ENCODE peak calls at places on chromosomes 4 and X, in four cellular contexts. Q, K, Z and V are unnamed samples.

GRCh38 chr4:144714166-144714565 is 68.2 kb downstream of the HHIP start:
- DNase-seq in Q (no peak), K (no peak), Z (no peak), V (no peak)

GRCh38 chr4:53637348-53637747 is 46.1 kb upstream of the LNX1 start:
- DNase-seq in Q (no peak), K (no peak), Z (no peak), V (no peak)

GRCh38 chrX:75155454-75155829 is 641 bp downstream of the ABCB7 start:
- DNase-seq in Q (no peak), K (no peak), Z (no peak), V (no peak)

GRCh38 chr4:43008793-43009192 is 116.3 kb downstream of the GRXCR1 start:
- DNase-seq in Q (no peak), K (no peak), Z (no peak), V (no peak)

GRCh38 chr4:95294291-95294690 is 254.5 kb downstream of the UNC5C start:
- DNase-seq in Q (no peak), K (no peak), Z (no peak), V (no peak)

GRCh38 chr4:150447356-150447755 is 134.6 kb upstream of the MAB21L2 start:
- DNase-seq in Q (no peak), K (no peak), Z (no peak), V (no peak)

GRCh38 chr4:76209876-76210275 is 3.7 kb downstream of the SCARB2 start:
- DNase-seq in Q (no peak), K (no peak), Z (no peak), V (no peak)

GRCh38 chr4:123438031-123438430 is 41.4 kb downstream of the SPRY1 start:
- DNase-seq in Q (no peak), K (no peak), Z (no peak), V (no peak)

GRCh38 chrX:29225670-29226069 is 638.4 kb downstream of the IL1RAPL1 start:
- DNase-seq in Q (no peak), K (no peak), Z (no peak), V (no peak)

GRCh38 chrX:49269768-49270248 is at the start of gene PPP1R3F:
- DNase-seq in Q (no peak), K (peak), Z (no peak), V (no peak)
- TF ChIP-seq POLR2A in Q (no peak), K (peak), Z (no peak), V (peak)

GRCh38 chr4:128107766-128108165 is 46.7 kb downstream of the LARP1B start:
- DNase-seq in Q (no peak), K (no peak), Z (no peak), V (no peak)
- TF ChIP-seq POLR2A in Q (no peak), K (no peak), Z (no peak), V (no peak)

GRCh38 chrX:48958635-48959094 is 1.3 kb upstream of the OTUD5 start:
- DNase-seq in Q (peak), K (peak), Z (peak), V (peak)
- TF ChIP-seq POLR2A in Q (no peak), K (no peak), Z (no peak), V (no peak)

DNA sequence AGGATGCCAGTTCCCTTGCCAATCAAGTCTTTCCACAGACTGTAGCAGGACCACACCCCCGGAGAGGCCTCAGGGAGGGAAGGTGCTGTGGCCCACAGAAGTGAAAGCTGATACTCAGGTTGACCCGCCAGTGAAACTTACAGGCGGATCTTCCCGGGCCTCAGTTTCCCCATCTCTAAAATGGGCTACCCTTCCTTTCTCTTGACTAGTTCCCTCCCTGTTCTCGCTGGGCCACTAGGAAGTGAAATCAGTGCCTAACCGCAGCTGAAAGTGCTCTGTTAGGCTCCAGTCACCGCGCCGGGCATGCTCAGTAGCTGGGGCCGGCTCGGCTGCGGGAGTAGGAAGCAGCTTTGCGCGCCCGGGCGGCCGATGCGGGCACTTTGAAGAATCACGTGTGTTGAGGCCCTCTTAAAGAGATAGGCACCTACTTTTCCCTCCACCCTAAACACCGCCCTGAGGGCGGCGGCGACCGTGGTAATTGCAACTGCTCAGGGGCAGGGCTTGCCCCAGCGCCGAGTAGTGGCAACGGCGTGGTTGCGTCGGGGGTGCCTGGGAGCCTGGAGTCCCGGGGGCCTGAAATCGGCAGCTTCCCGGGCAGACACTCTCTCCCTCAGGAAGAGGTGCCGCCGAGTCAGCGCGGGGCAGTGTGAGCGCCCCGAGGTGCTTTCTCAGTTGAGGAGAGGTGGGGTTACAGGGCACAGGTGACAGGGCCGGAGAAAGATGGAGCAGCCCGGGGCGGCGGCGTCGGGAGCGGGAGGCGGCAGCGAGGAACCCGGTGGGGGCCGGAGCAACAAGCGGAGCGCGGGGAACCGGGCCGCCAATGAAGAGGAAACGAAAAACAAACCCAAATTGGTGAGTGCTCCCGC is at the start of gene DIAPH2:
- DNase-seq in Q (peak), K (peak), Z (peak), V (peak)
- TF ChIP-seq POLR2A in Q (no peak), K (peak), Z (no peak), V (peak)

DNA sequence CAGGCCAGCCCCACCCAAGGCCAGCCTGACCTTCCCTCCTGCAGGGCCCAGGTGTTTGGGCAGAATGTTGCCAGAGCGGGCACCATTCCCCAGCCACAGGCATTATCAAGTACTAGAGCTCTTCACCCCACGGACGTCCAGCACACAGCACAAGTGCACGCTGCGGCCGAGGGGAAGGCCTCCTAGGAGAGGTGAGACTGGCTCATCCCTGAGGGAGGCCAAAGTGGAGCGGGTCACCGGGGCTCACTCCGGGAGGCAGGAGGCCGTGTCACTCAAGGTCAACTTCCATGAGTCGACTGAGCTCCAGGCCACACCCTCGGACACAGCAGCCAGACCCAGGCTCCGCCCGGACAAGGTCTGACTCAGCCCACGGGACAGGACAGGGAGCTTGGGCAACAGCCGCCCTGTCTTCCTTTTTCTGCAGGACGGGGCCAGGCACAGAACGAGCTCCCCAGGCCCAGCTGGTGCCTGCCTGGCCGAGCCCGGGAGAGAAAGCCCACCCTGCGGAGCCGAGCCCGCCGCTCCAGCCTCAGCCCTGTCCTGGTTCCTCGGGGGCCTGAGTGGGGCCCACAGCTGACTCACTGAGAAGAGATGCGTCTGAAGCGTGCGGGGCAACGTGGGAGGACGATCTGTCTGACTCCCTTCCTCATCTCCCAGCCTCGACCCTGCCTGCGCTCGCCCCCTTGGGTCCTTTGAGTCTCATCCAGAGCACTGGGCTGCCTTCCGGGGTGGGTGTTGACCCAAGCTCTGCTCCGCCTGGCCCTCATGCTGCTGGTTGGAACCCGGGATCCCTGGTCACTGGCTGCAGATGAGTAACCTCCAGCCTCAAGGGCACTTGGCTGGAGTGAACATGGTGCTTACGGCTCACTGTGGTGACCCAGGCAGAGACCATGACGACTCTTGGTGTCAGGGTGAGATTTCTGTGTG is 1.6 kb downstream of the SLC49A3 start:
- DNase-seq in Q (peak), K (no peak), Z (peak), V (peak)
- TF ChIP-seq POLR2A in Q (peak), K (no peak), Z (no peak), V (no peak)

DNA sequence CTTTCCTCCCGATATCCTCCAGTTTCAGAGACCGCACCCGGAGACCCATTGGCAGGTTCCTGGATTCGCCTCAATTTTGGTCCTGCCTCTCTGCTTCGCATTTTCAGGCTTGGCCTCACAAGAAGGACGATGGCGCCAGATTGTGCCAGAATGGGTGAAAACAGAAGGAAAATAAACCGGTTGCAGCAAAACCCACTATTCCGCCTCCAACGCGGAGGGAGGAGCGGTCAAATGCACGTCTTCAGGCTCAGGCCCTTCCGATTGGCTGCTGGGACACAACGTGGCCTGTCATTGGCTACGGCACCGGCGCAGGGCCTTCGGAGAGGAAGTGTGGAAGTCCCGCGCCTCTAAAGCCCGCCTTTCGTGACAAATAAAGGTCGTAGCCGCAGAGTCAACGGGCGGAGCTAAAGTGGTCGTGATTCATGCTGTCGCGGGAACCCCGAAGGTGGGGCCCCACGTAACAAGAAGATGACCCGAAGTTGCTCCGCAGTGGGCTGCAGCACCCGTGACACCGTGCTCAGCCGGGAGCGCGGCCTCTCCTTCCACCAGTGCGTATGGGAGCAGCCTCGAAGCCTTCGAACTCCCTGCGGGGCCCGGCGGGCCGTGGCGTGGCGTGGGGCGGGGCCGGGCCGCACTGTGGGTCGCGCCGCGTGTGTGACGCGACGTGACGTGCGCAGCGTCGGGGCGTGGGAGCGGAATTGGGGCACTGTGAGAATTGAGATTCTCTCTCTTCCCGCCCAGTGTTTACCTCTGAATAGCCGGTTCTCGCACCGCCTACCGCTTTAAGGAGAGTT is at the start of gene THAP9:
- DNase-seq in Q (peak), K (peak), Z (peak), V (peak)
- TF ChIP-seq POLR2A in Q (peak), K (peak), Z (no peak), V (peak)

DNA sequence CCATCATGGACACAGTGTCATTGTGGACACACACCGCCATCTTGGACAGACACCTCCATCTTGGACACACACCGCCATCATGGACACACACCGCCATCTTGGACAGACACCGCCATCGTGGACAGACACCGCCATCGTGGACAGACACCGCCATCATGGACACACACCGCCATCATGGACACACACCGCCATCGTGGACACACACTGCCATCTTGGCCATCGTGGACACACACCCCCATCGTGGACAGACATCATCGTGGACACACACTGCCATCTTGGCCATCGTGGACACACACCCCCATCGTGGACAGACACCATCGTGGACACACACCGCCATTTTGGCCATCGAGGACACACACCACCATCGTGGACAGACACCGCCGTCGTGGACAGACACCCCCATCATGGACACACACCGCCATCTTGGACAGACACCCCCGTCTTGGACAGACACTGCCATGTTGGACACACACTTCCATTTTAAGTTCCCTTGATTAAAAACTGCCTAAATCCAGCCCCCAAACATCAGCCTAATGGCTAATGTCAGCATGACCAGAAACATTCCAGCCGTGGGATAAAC is 9.1 kb downstream of the ASMTL start:
- DNase-seq in Q (peak), K (no peak), Z (peak), V (no peak)
- TF ChIP-seq POLR2A in Q (no peak), K (no peak), Z (no peak), V (no peak)